ENCODE peak calls at places on chromosomes 6 and 20, in ten cellular contexts. K is nephron progenitor cell; E is Kasumi-1; C is effector CD4-positive, alpha-beta T cell; H is ureter; R is activated naive CD4-positive, alpha-beta T cell treated with anti-CD3 and anti-CD28 coated beads, Interleukin-2, amount 50 U/mL, for 72 hours; Y is AG08396; S is activated T-helper 1 cell treated with anti-CD3 and anti-CD28 coated beads, Interleukin-2, amount 50 U/mL, for 16 hours; T is iris pigment epithelial cell; J is CD8-positive, alpha-beta memory T cell. X is an unnamed sample.

GRCh38 chr6:157825243-157825904 is 2.3 kb downstream of the SNX9 start:
- DNase-seq in K (no peak), E (no peak), C (no peak), H (no peak), R (no peak), Y (no peak), S (no peak), T (peak; percentile 30), J (no peak), X (no peak)

GRCh38 chr6:139378882-139379341 is 4.5 kb upstream of the CITED2 start:
- DNase-seq in K (no peak), E (peak; percentile 15), C (no peak), H (no peak), R (no peak), Y (no peak), S (no peak), T (peak; percentile 50), J (no peak), X (no peak)

GRCh38 chr6:116384727-116385461 is 14.1 kb downstream of the DSE start:
- DNase-seq in K (no peak), E (no peak), C (no peak), H (no peak), R (no peak), Y (no peak), S (no peak), T (no peak), J (no peak), X (no peak)

GRCh38 chr20:11869641-11870040 is 48.1 kb upstream of the BTBD3 start:
- DNase-seq in K (no peak), E (no peak), C (no peak), H (no peak), R (no peak), Y (no peak), S (no peak), T (no peak), J (no peak), X (no peak)

GRCh38 chr6:137764464-137764863 is 102.6 kb upstream of the TNFAIP3 start:
- DNase-seq in K (no peak), E (no peak), C (no peak), H (no peak), R (no peak), Y (peak; percentile 40), S (no peak), T (peak; percentile 86), J (no peak), X (no peak)

GRCh38 chr6:8944548-8944947 is 509.2 kb upstream of the SLC35B3 start:
- DNase-seq in K (no peak), E (no peak), C (no peak), H (no peak), R (no peak), Y (no peak), S (no peak), T (no peak), J (no peak), X (no peak)

GRCh38 chr20:17442588-17442987 is 88.6 kb downstream of the BFSP1 start:
- DNase-seq in K (no peak), E (peak; percentile 50), C (no peak), H (no peak), R (no peak), Y (no peak), S (no peak), T (no peak), J (no peak), X (no peak)

GRCh38 chr20:53960586-53961386 is 109.6 kb downstream of the BCAS1 start:
- DNase-seq in K (no peak), E (no peak), C (no peak), H (no peak), R (no peak), Y (no peak), S (no peak), T (no peak), J (no peak), X (no peak)

GRCh38 chr6:91304506-91304905 is 717.6 kb upstream of the MAP3K7 start:
- DNase-seq in K (no peak), E (no peak), C (no peak), H (no peak), R (no peak), Y (no peak), S (no peak), T (peak; percentile 34), J (no peak), X (no peak)

GRCh38 chr20:52446421-52447231 is 255.0 kb upstream of the ZFP64 start:
- DNase-seq in K (no peak), E (no peak), C (no peak), H (no peak), R (no peak), Y (no peak), S (no peak), T (peak; percentile 80), J (no peak), X (no peak)

GRCh38 chr6:35508542-35508941 is 4.2 kb downstream of the TULP1 start:
- DNase-seq in K (no peak), E (no peak), C (no peak), H (no peak), R (no peak), Y (no peak), S (no peak), T (no peak), J (no peak), X (no peak)

GRCh38 chr20:47493175-47493953 is 8.3 kb upstream of the NCOA3 start:
- DNase-seq in K (no peak), E (peak; percentile 62), C (peak; percentile 11), H (peak; percentile 92), R (peak; percentile 67), Y (peak; percentile 67), S (no peak), T (peak; percentile 83), J (no peak), X (peak; percentile 82)

GRCh38 chr20:34037121-34037520 is 43.4 kb downstream of the RALY start:
- DNase-seq in K (no peak), E (no peak), C (peak; percentile 19), H (no peak), R (peak; percentile 35), Y (no peak), S (peak; percentile 22), T (peak; percentile 18), J (no peak), X (no peak)

GRCh38 chr6:41937472-41937871 is 4.1 kb downstream of the CCND3 start:
- DNase-seq in K (no peak), E (no peak), C (no peak), H (no peak), R (no peak), Y (no peak), S (no peak), T (no peak), J (no peak), X (no peak)

GRCh38 chr6:35558571-35558970 is 45.9 kb upstream of the TULP1 start:
- DNase-seq in K (no peak), E (no peak), C (no peak), H (no peak), R (no peak), Y (no peak), S (no peak), T (no peak), J (no peak), X (no peak)

GRCh38 chr6:121759370-121759769 is 323.9 kb downstream of the GJA1 start:
- DNase-seq in K (no peak), E (peak; percentile 50), C (no peak), H (no peak), R (no peak), Y (no peak), S (no peak), T (no peak), J (no peak), X (no peak)

GRCh38 chr6:34425132-34425497 is 754 bp downstream of the RPS10 start:
- DNase-seq in K (peak; percentile 7), E (no peak), C (no peak), H (no peak), R (no peak), Y (no peak), S (no peak), T (no peak), J (no peak), X (no peak)

GRCh38 chr6:99611148-99611547 is 4.5 kb downstream of the PRDM13 start:
- DNase-seq in K (no peak), E (peak; percentile 46), C (no peak), H (no peak), R (no peak), Y (no peak), S (no peak), T (no peak), J (no peak), X (no peak)

GRCh38 chr6:2576499-2576898 is 174.2 kb downstream of the MYLK4 start:
- DNase-seq in K (no peak), E (no peak), C (no peak), H (no peak), R (no peak), Y (no peak), S (no peak), T (no peak), J (no peak), X (no peak)

GRCh38 chr6:6600865-6601264 is 12.3 kb downstream of the LY86 start:
- DNase-seq in K (no peak), E (no peak), C (no peak), H (no peak), R (no peak), Y (no peak), S (no peak), T (no peak), J (no peak), X (no peak)

GRCh38 chr20:37941992-37942391 is 39.1 kb downstream of the VSTM2L start:
- DNase-seq in K (no peak), E (no peak), C (no peak), H (peak; percentile 13), R (no peak), Y (no peak), S (no peak), T (no peak), J (no peak), X (no peak)

GRCh38 chr20:6081236-6081635 is 27.4 kb upstream of the LRRN4 start:
- DNase-seq in K (no peak), E (no peak), C (no peak), H (no peak), R (no peak), Y (peak; percentile 52), S (no peak), T (peak; percentile 58), J (no peak), X (no peak)

GRCh38 chr6:144528605-144529425 is 243.7 kb downstream of the UTRN start:
- DNase-seq in K (peak; percentile 16), E (no peak), C (no peak), H (no peak), R (no peak), Y (no peak), S (no peak), T (peak; percentile 83), J (no peak), X (no peak)

GRCh38 chr6:17884501-17885039 is 102.9 kb downstream of the KIF13A start:
- DNase-seq in K (no peak), E (peak; percentile 50), C (no peak), H (no peak), R (peak; percentile 16), Y (no peak), S (no peak), T (no peak), J (no peak), X (no peak)

GRCh38 chr6:36727491-36728021 is 29.9 kb downstream of the RAB44 start:
- DNase-seq in K (no peak), E (peak; percentile 96), C (no peak), H (no peak), R (no peak), Y (no peak), S (no peak), T (peak; percentile 43), J (no peak), X (no peak)

GRCh38 chr20:5996765-5997164 is 46.3 kb downstream of the MCM8 start:
- DNase-seq in K (no peak), E (peak; percentile 44), C (peak; percentile 17), H (no peak), R (peak; percentile 40), Y (no peak), S (no peak), T (peak; percentile 7), J (peak; percentile 31), X (no peak)

GRCh38 chr6:26390504-26390903 is 7.6 kb downstream of the BTN2A2 start:
- DNase-seq in K (no peak), E (no peak), C (no peak), H (no peak), R (no peak), Y (no peak), S (no peak), T (peak; percentile 9), J (no peak), X (no peak)

GRCh38 chr6:56482525-56482924 is 160.2 kb downstream of the DST start:
- DNase-seq in K (no peak), E (no peak), C (no peak), H (no peak), R (no peak), Y (no peak), S (no peak), T (no peak), J (no peak), X (no peak)

X was measured in omental fat pad.